ENCODE peak calls at places on chromosomes 5 and 9, in four cellular contexts. L is H1, W is SK-N-SH, V is K562. C is an unnamed sample.

GRCh38 chr9:4366649-4367330 is 66.9 kb upstream of the GLIS3 start:
- DNase-seq in L (peak), V (peak), W (peak), C (peak)

GRCh38 chr5:125274938-125275759 is 528.7 kb upstream of the ZNF608 start:
- DNase-seq in V (no peak), W (no peak), L (no peak), C (no peak)

GRCh38 chr5:116343961-116344360 is 230.7 kb downstream of the SEMA6A start:
- DNase-seq in W (no peak), V (no peak), L (peak), C (peak)

GRCh38 chr5:36696059-36696673 is 89.8 kb downstream of the SLC1A3 start:
- DNase-seq in V (peak), L (no peak), W (peak), C (peak)

GRCh38 chr5:94440015-94440414 is 178.4 kb downstream of the KIAA0825 start:
- DNase-seq in V (no peak), W (peak), L (no peak), C (no peak)

GRCh38 chr5:97629281-97629680 is 446.2 kb upstream of the RIOK2 start:
- DNase-seq in L (no peak), W (no peak), V (no peak), C (no peak)

GRCh38 chr9:94612071-94612470 is 18.4 kb upstream of the FBP2 start:
- DNase-seq in V (no peak), L (no peak), W (no peak), C (no peak)

GRCh38 chr9:124011460-124012301 is at the start of gene LHX2:
- DNase-seq in V (peak), W (peak), L (peak), C (peak)

GRCh38 chr9:114742947-114743346 is 61.0 kb upstream of the TEX48 start:
- DNase-seq in L (no peak), W (no peak), V (no peak), C (no peak)

GRCh38 chr5:91125916-91126315 is 257.2 kb downstream of the ARRDC3 start:
- DNase-seq in V (no peak), L (no peak), W (no peak), C (no peak)

GRCh38 chr9:90778746-90779145 is 22.9 kb upstream of the SYK start:
- DNase-seq in L (no peak), W (no peak), V (no peak), C (peak)

DNA sequence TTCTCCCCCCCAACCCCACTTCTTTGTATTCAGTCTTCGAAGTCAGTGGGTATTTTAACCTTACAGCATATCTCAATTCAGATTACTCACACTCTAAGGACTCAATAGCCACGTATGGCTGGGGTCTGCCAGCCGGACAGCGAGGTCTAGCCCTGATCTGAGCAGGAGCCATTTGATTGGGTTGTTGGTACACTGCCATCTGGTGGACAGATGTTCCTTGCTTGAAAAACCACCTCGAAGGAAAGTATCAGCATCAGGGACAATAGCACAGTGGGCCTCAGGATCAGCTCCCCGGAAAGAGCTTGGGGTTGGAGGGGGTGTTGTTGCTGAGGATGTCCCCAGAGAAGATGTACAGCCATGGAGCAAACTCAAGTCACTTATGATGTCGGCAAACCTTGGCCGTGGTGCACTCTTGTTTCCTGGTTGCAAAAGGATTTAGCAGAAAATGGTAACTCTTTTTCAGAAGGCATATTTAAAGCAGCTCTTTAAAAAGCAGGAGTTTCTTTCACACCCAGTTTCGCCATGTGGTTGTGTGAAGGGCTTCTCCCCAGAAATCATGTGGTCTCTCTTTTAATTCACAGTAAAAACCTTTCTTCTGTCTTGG is 31.7 kb upstream of the KCNMB1 start:
- DNase-seq in V (peak), L (no peak), W (peak), C (peak)
- TF ChIP-seq TEAD4 in V (no peak), L (no peak), W (no peak), C (no peak)

GRCh38 chr5:128965011-128965637 is at the start of gene SLC27A6:
- DNase-seq in V (peak), W (peak), L (no peak), C (peak)
- TF ChIP-seq TEAD4 in V (no peak), W (no peak), L (no peak), C (no peak)

GRCh38 chr9:93600504-93600903 is 24.1 kb downstream of the PHF2 start:
- DNase-seq in L (no peak), W (no peak), V (no peak), C (no peak)
- TF ChIP-seq TEAD4 in L (no peak), W (no peak), V (no peak), C (no peak)

GRCh38 chr5:110735545-110735944 is 3.3 kb upstream of the SLC25A46 start:
- DNase-seq in L (no peak), W (no peak), V (no peak), C (no peak)
- TF ChIP-seq TEAD4 in L (no peak), W (no peak), V (no peak), C (no peak)

GRCh38 chr9:81601639-81602623 is 87.4 kb downstream of the TLE1 start:
- DNase-seq in L (no peak), W (no peak), V (no peak), C (no peak)
- TF ChIP-seq TEAD4 in L (no peak), W (no peak), V (no peak), C (no peak)

DNA sequence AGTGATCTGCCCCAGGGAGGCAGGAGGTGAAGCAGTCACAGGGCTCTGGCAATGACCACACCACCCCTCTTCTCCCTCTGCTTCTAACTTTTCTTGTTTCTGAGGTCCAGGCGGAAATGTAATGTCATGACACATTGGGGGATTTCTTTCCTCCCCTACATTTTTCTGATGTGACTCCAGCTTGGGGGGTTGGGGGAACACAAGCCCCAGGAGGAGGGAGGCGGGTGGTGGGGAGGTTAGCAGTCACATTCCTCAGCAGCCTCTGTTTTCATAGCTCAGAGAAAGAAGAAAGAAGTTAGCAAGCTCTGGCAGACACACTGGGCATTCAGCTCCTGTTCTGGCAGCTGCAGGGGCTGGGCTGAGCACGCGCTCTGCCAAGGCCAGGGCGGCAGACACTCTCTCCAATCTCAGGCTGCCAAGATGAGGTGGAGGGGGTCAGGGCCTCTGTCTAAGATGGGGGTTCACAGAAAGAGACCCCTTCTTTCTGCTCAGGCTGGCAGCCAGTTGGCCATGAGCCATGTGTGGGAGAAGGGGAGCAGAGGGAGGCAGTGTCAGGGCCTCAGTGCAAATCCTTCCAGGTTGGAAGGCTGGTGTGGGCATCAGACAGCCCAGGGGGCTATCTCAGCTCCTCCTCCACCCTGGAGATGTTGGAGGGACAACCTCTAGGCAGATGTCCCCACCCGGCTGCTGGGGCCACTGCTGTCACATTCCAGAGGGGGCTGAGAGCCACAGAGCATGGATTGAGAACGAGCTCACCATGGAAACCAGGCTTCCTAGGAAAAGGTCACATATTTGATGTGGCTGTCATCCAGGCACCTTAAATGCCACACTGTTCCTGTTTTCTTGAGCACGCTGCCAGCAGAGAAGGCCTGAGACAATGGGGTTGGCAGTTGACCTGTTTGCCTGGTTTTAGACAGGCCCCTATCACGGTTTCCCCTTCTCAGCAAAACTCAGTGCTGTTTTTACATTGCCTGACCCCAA is 20.1 kb upstream of the PFDN1 start:
- DNase-seq in W (no peak), V (no peak), L (no peak), C (no peak)
- TF ChIP-seq TEAD4 in W (peak), V (no peak), L (no peak), C (no peak)

GRCh38 chr5:145925353-145925752 is 11.0 kb upstream of the SH3RF2 start:
- DNase-seq in V (no peak), W (no peak), L (no peak), C (no peak)
- TF ChIP-seq TEAD4 in V (no peak), W (peak), L (peak), C (no peak)

GRCh38 chr9:15104826-15105420 is 194.7 kb upstream of the FREM1 start:
- DNase-seq in W (peak), V (peak), L (no peak), C (peak)

GRCh38 chr9:15103321-15103720 is 193.1 kb upstream of the FREM1 start:
- DNase-seq in V (no peak), L (no peak), W (no peak), C (no peak)

GRCh38 chr9:15096959-15097358 is 186.7 kb upstream of the FREM1 start:
- DNase-seq in V (no peak), L (no peak), W (no peak), C (no peak)

GRCh38 chr9:15101046-15101445 is 190.8 kb upstream of the FREM1 start:
- DNase-seq in V (no peak), L (no peak), W (no peak), C (no peak)
- TF ChIP-seq TEAD4 in V (no peak), L (no peak), W (no peak), C (no peak)

GRCh38 chr9:121373401-121373769 is 3.3 kb upstream of the STOM start:
- DNase-seq in V (no peak), W (no peak), L (no peak), C (no peak)
- TF ChIP-seq TEAD4 in V (no peak), W (no peak), L (no peak), C (no peak)

C was measured in WTC11.